ENCODE peak calls at places on chromosomes 2 and 18, in five cellular contexts. F is T-helper 1 cell, D is bronchial epithelial cell, Y is B cell, T is NCI-H1092 treated with DMSO at 0.1 percent for 48 hours. K is an unnamed sample.

GRCh38 chr18:7021994-7022840 is 95.4 kb downstream of the LAMA1 start:
- DNase-seq in F (no peak), D (peak), Y (no peak), T (peak), K (no peak)

GRCh38 chr2:175175320-175175719 is 6.2 kb downstream of the ATP5MC3 start:
- DNase-seq in F (no peak), D (no peak), Y (no peak), T (no peak), K (no peak)

GRCh38 chr2:221596192-221596591 is 24.1 kb upstream of the EPHA4 start:
- DNase-seq in F (no peak), D (peak), Y (no peak), T (no peak), K (peak)

GRCh38 chr2:160917850-160918249 is 242.4 kb upstream of the TANK start:
- DNase-seq in F (no peak), D (no peak), Y (no peak), T (no peak), K (peak)

GRCh38 chr2:232085179-232085578 is 123.7 kb downstream of the DIS3L2 start:
- DNase-seq in F (no peak), D (no peak), Y (no peak), T (no peak), K (peak)

GRCh38 chr2:131030478-131030971 is 62.7 kb downstream of the FAM168B start:
- DNase-seq in F (no peak), D (no peak), Y (peak), T (no peak), K (no peak)

GRCh38 chr2:70043252-70043875 is 43.9 kb upstream of the PCBP1 start:
- DNase-seq in F (no peak), D (no peak), Y (no peak), T (no peak), K (no peak)

GRCh38 chr2:72148391-72148974 is 821 bp upstream of the CYP26B1 start:
- DNase-seq in F (no peak), D (no peak), Y (no peak), T (peak), K (no peak)

GRCh38 chr2:25165992-25166618 is 2.3 kb downstream of the POMC start:
- DNase-seq in F (peak), D (no peak), Y (peak), T (peak), K (no peak)

GRCh38 chr2:171492664-171493063 is 29.6 kb upstream of the CYBRD1 start:
- DNase-seq in F (no peak), D (no peak), Y (no peak), T (no peak), K (no peak)

GRCh38 chr2:162301151-162301804 is 17.2 kb downstream of the IFIH1 start:
- DNase-seq in F (peak), D (peak), Y (peak), T (peak), K (peak)

GRCh38 chr2:200509227-200509607 is 651 bp downstream of the KCTD18 start:
- DNase-seq in F (no peak), D (no peak), Y (no peak), T (no peak), K (no peak)

GRCh38 chr2:167331636-167332232 is 443.5 kb downstream of the XIRP2 start:
- DNase-seq in F (no peak), D (no peak), Y (no peak), T (no peak), K (no peak)

GRCh38 chr2:55115795-55116597 is 65.7 kb upstream of the RTN4 start:
- DNase-seq in F (no peak), D (peak), Y (no peak), T (no peak), K (peak)

GRCh38 chr2:134819334-134819733 is 19.1 kb upstream of the ACMSD start:
- DNase-seq in F (no peak), D (peak), Y (no peak), T (no peak), K (peak)

GRCh38 chr2:48414980-48415764 is 114.8 kb upstream of the STON1 start:
- DNase-seq in F (no peak), D (no peak), Y (no peak), T (peak), K (peak)

GRCh38 chr2:199261221-199261620 is 196.5 kb downstream of the SATB2 start:
- DNase-seq in F (no peak), D (peak), Y (no peak), T (peak), K (peak)

GRCh38 chr18:57502624-57503023 is 67.5 kb downstream of the ONECUT2 start:
- DNase-seq in F (no peak), D (no peak), Y (no peak), T (no peak), K (no peak)

GRCh38 chr2:156708051-156708450 is 271.9 kb downstream of the GPD2 start:
- DNase-seq in F (no peak), D (peak), Y (no peak), T (no peak), K (no peak)

GRCh38 chr2:144509548-144510205 is 10.2 kb downstream of the ZEB2 start:
- DNase-seq in F (no peak), D (no peak), Y (no peak), T (no peak), K (no peak)

GRCh38 chr2:226898925-226899324 is 63.1 kb downstream of the RHBDD1 start:
- DNase-seq in F (no peak), D (no peak), Y (no peak), T (no peak), K (no peak)

GRCh38 chr2:46232860-46233259 is 64.3 kb upstream of the EPAS1 start:
- DNase-seq in F (no peak), D (no peak), Y (no peak), T (no peak), K (no peak)

GRCh38 chr2:68465081-68465916 is 1.8 kb downstream of the FBXO48 start:
- DNase-seq in F (peak), D (peak), Y (no peak), T (no peak), K (no peak)

GRCh38 chr2:38690499-38691420 is 24.8 kb downstream of the GALM start:
- DNase-seq in F (no peak), D (peak), Y (no peak), T (no peak), K (peak)

GRCh38 chr2:204332706-204333105 is 212.6 kb upstream of the PARD3B start:
- DNase-seq in F (no peak), D (no peak), Y (no peak), T (no peak), K (no peak)

GRCh38 chr2:129849559-129850160 is 129.8 kb upstream of the RAB6C start:
- DNase-seq in F (no peak), D (peak), Y (no peak), T (peak), K (peak)

GRCh38 chr18:57846258-57846657 is 43.1 kb upstream of the ATP8B1 start:
- DNase-seq in F (no peak), D (peak), Y (no peak), T (no peak), K (peak)

GRCh38 chr2:28366496-28367282 is 26.0 kb upstream of the FOSL2 start:
- DNase-seq in F (peak), D (no peak), Y (no peak), T (no peak), K (peak)

GRCh38 chr18:13356032-13356431 is 137.5 kb downstream of the LDLRAD4 start:
- DNase-seq in F (no peak), D (no peak), Y (no peak), T (no peak), K (no peak)

GRCh38 chr2:21346984-21347383 is 223.2 kb downstream of the TDRD15 start:
- DNase-seq in F (no peak), D (no peak), Y (no peak), T (no peak), K (no peak)

GRCh38 chr18:43869451-43870008 is 592.2 kb upstream of the SYT4 start:
- DNase-seq in F (no peak), D (no peak), Y (no peak), T (peak), K (peak)

GRCh38 chr2:96527052-96527964 is 9.2 kb upstream of the ARID5A start:
- DNase-seq in F (peak), D (no peak), Y (peak), T (no peak), K (no peak)

GRCh38 chr2:127526940-127527804 is 883 bp upstream of the IWS1 start:
- DNase-seq in F (no peak), D (peak), Y (no peak), T (no peak), K (no peak)

GRCh38 chr2:187826023-187826422 is 271.8 kb upstream of the TFPI start:
- DNase-seq in F (no peak), D (no peak), Y (no peak), T (no peak), K (peak)

GRCh38 chr2:84970956-84971798 is at the start of gene KCMF1:
- DNase-seq in F (peak), D (peak), Y (peak), T (peak), K (peak)